ENCODE peak calls at places on chromosome 12, in seven cellular contexts. One of them, this sample, is unnamed.

GRCh38 chr12:76020731-76021672 is 10.6 kb downstream of the PHLDA1 start:
- DNase-seq in IMR-90: peak
- DNase-seq in mesenchymal stem cell: peak
- DNase-seq in H1: no peak
- DNase-seq in mesendoderm: peak
- DNase-seq in H9: no peak
- DNase-seq in trophoblast cell: peak
- DNase-seq in this sample: no peak

GRCh38 chr12:80282761-80283160 is 161.3 kb upstream of the PTPRQ start:
- DNase-seq in IMR-90: peak
- DNase-seq in mesenchymal stem cell: peak
- DNase-seq in H1: no peak
- DNase-seq in mesendoderm: no peak
- DNase-seq in H9: no peak
- DNase-seq in trophoblast cell: no peak
- DNase-seq in this sample: no peak

GRCh38 chr12:47856721-47857575 is 37.2 kb upstream of the HDAC7 start:
- DNase-seq in IMR-90: no peak
- DNase-seq in mesenchymal stem cell: no peak
- DNase-seq in H1: no peak
- DNase-seq in mesendoderm: no peak
- DNase-seq in H9: no peak
- DNase-seq in trophoblast cell: no peak
- DNase-seq in this sample: no peak

GRCh38 chr12:106309671-106310313 is 7.3 kb downstream of the TCP11L2 start:
- DNase-seq in IMR-90: peak
- DNase-seq in mesenchymal stem cell: peak
- DNase-seq in H1: no peak
- DNase-seq in mesendoderm: no peak
- DNase-seq in H9: no peak
- DNase-seq in trophoblast cell: peak
- DNase-seq in this sample: no peak

GRCh38 chr12:48015954-48016353 is 11.7 kb upstream of the COL2A1 start:
- DNase-seq in IMR-90: no peak
- DNase-seq in mesenchymal stem cell: no peak
- DNase-seq in H1: no peak
- DNase-seq in mesendoderm: no peak
- DNase-seq in H9: no peak
- DNase-seq in trophoblast cell: no peak
- DNase-seq in this sample: no peak

GRCh38 chr12:19198272-19198671 is 68.7 kb downstream of the PLEKHA5 start:
- DNase-seq in IMR-90: peak
- DNase-seq in mesenchymal stem cell: peak
- DNase-seq in H1: no peak
- DNase-seq in mesendoderm: peak
- DNase-seq in H9: no peak
- DNase-seq in trophoblast cell: peak
- DNase-seq in this sample: no peak

GRCh38 chr12:130013771-130014484 is 110.1 kb upstream of the TMEM132D start:
- DNase-seq in IMR-90: no peak
- DNase-seq in mesenchymal stem cell: no peak
- DNase-seq in H1: peak
- DNase-seq in mesendoderm: peak
- DNase-seq in H9: peak
- DNase-seq in trophoblast cell: peak
- DNase-seq in this sample: peak

GRCh38 chr12:13254311-13254710 is 57.8 kb downstream of the EMP1 start:
- DNase-seq in IMR-90: no peak
- DNase-seq in mesenchymal stem cell: no peak
- DNase-seq in H1: no peak
- DNase-seq in mesendoderm: no peak
- DNase-seq in H9: no peak
- DNase-seq in trophoblast cell: no peak
- DNase-seq in this sample: no peak

GRCh38 chr12:80226576-80226975 is 127.2 kb downstream of the OTOGL start:
- DNase-seq in IMR-90: peak
- DNase-seq in mesenchymal stem cell: peak
- DNase-seq in H1: no peak
- DNase-seq in mesendoderm: no peak
- DNase-seq in H9: no peak
- DNase-seq in trophoblast cell: no peak
- DNase-seq in this sample: no peak

GRCh38 chr12:116136340-116136739 is 141.2 kb downstream of the MED13L start:
- DNase-seq in IMR-90: peak
- DNase-seq in mesenchymal stem cell: peak
- DNase-seq in H1: no peak
- DNase-seq in mesendoderm: no peak
- DNase-seq in H9: no peak
- DNase-seq in trophoblast cell: no peak
- DNase-seq in this sample: no peak

GRCh38 chr12:6041891-6042290 is 82.6 kb downstream of the VWF start:
- DNase-seq in IMR-90: peak
- DNase-seq in mesenchymal stem cell: peak
- DNase-seq in H1: no peak
- DNase-seq in mesendoderm: no peak
- DNase-seq in H9: no peak
- DNase-seq in trophoblast cell: peak
- DNase-seq in this sample: no peak

GRCh38 chr12:106178582-106178981 is 39.8 kb upstream of the NUAK1 start:
- DNase-seq in IMR-90: no peak
- DNase-seq in mesenchymal stem cell: no peak
- DNase-seq in H1: no peak
- DNase-seq in mesendoderm: peak
- DNase-seq in H9: peak
- DNase-seq in trophoblast cell: peak
- DNase-seq in this sample: peak

GRCh38 chr12:53047221-53048032 is 2.4 kb upstream of the TNS2 start:
- DNase-seq in IMR-90: peak
- DNase-seq in mesenchymal stem cell: peak
- DNase-seq in H1: peak
- DNase-seq in mesendoderm: peak
- DNase-seq in H9: peak
- DNase-seq in trophoblast cell: peak
- DNase-seq in this sample: peak

GRCh38 chr12:124762791-124763593 is 100.7 kb downstream of the SCARB1 start:
- DNase-seq in IMR-90: no peak
- DNase-seq in mesenchymal stem cell: no peak
- DNase-seq in H1: no peak
- DNase-seq in mesendoderm: no peak
- DNase-seq in H9: no peak
- DNase-seq in trophoblast cell: no peak
- DNase-seq in this sample: no peak

GRCh38 chr12:25728196-25728595 is 175.1 kb upstream of the LMNTD1 start:
- DNase-seq in IMR-90: no peak
- DNase-seq in mesenchymal stem cell: no peak
- DNase-seq in H1: no peak
- DNase-seq in mesendoderm: no peak
- DNase-seq in H9: no peak
- DNase-seq in trophoblast cell: no peak
- DNase-seq in this sample: no peak

GRCh38 chr12:11273449-11273848 is 3.9 kb upstream of the PRB3 start:
- DNase-seq in IMR-90: no peak
- DNase-seq in mesenchymal stem cell: no peak
- DNase-seq in H1: no peak
- DNase-seq in mesendoderm: no peak
- DNase-seq in H9: no peak
- DNase-seq in trophoblast cell: no peak
- DNase-seq in this sample: no peak

GRCh38 chr12:6089041-6089823 is 35.2 kb downstream of the VWF start:
- DNase-seq in IMR-90: peak
- DNase-seq in mesenchymal stem cell: no peak
- DNase-seq in H1: no peak
- DNase-seq in mesendoderm: peak
- DNase-seq in H9: peak
- DNase-seq in trophoblast cell: peak
- DNase-seq in this sample: no peak

GRCh38 chr12:113470871-113471618 is 626 bp downstream of the LHX5 start:
- DNase-seq in IMR-90: no peak
- DNase-seq in mesenchymal stem cell: no peak
- DNase-seq in H1: peak
- DNase-seq in mesendoderm: no peak
- DNase-seq in H9: peak
- DNase-seq in trophoblast cell: no peak
- DNase-seq in this sample: peak

GRCh38 chr12:82350161-82350560 is 8.0 kb downstream of the CCDC59 start:
- DNase-seq in IMR-90: no peak
- DNase-seq in mesenchymal stem cell: no peak
- DNase-seq in H1: no peak
- DNase-seq in mesendoderm: no peak
- DNase-seq in H9: no peak
- DNase-seq in trophoblast cell: no peak
- DNase-seq in this sample: no peak

GRCh38 chr12:82357340-82357739 is 847 bp downstream of the CCDC59 start:
- DNase-seq in IMR-90: no peak
- DNase-seq in mesenchymal stem cell: peak
- DNase-seq in H1: no peak
- DNase-seq in mesendoderm: no peak
- DNase-seq in H9: no peak
- DNase-seq in trophoblast cell: no peak
- DNase-seq in this sample: no peak

DNA sequence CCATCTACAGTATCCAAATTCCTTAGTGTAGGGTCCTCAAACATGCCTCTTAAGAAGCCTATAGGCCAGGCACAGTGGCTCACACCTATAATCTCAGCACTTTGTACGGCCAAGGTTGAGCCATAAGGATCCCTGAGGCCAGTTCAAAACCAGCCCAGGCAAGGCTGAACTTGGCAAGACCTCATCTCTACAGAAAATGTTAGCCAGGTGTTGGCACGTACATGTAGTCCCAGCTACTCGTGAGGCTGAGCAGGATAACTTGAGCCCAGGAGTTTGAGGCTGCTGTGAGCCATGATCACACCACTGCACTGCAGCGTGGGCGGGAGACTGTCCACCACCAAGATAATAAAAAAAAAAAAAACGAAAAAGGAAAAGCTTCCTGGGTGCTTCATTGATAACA is 6.8 kb downstream of the CCDC59 start:
- DNase-seq in IMR-90: no peak
- DNase-seq in mesenchymal stem cell: no peak
- DNase-seq in H1: no peak
- DNase-seq in mesendoderm: no peak
- DNase-seq in H9: no peak
- DNase-seq in trophoblast cell: no peak
- DNase-seq in this sample: no peak
- H2BK5ac ChIP-seq in IMR-90: no peak
- H2BK5ac ChIP-seq in mesenchymal stem cell: no peak
- H2BK5ac ChIP-seq in H1: no peak
- H2BK5ac ChIP-seq in mesendoderm: no peak
- H2BK5ac ChIP-seq in H9: no peak
- H2BK5ac ChIP-seq in trophoblast cell: no peak
- H2BK5ac ChIP-seq in this sample: no peak

DNA sequence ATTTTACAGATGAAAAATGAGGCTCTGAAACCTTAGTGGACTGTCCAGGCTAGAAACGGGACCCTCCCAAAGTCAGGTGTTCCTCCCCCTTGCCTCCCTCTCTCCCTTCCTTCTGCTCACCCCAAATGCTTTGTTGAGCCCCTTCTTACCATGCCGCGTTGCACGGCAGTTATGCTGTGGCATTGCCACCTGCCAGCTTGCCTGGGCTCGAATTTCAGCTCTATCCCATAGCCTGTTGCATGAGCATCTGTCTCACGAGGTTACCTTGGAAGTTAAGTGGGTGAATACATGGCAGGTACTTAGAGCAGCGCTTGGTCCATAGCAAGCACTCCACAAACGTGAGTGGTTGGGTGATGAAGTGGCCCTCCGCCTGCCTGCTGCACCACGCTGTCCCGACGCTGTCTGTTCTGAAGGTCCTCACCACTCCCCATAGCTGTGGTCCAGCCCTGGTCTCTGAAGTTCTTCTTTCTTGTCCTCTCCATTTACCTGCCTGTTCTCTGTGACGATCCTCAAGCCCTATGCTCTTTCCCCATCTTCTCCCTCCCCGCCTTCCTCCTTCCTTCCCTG is 269.9 kb downstream of the CACNA1C start:
- DNase-seq in IMR-90: no peak
- DNase-seq in mesenchymal stem cell: no peak
- DNase-seq in H1: no peak
- DNase-seq in mesendoderm: no peak
- DNase-seq in H9: no peak
- DNase-seq in trophoblast cell: no peak
- DNase-seq in this sample: no peak
- H2BK5ac ChIP-seq in IMR-90: no peak
- H2BK5ac ChIP-seq in mesenchymal stem cell: no peak
- H2BK5ac ChIP-seq in H1: no peak
- H2BK5ac ChIP-seq in mesendoderm: no peak
- H2BK5ac ChIP-seq in H9: no peak
- H2BK5ac ChIP-seq in trophoblast cell: no peak
- H2BK5ac ChIP-seq in this sample: no peak

GRCh38 chr12:71303199-71303598 is 136.4 kb upstream of the LGR5 start:
- DNase-seq in IMR-90: no peak
- DNase-seq in mesenchymal stem cell: no peak
- DNase-seq in H1: no peak
- DNase-seq in mesendoderm: no peak
- DNase-seq in H9: no peak
- DNase-seq in trophoblast cell: peak
- DNase-seq in this sample: no peak

GRCh38 chr12:71306808-71307207 is 132.8 kb upstream of the LGR5 start:
- DNase-seq in IMR-90: no peak
- DNase-seq in mesenchymal stem cell: no peak
- DNase-seq in H1: no peak
- DNase-seq in mesendoderm: no peak
- DNase-seq in H9: no peak
- DNase-seq in trophoblast cell: no peak
- DNase-seq in this sample: no peak

GRCh38 chr12:71299541-71300376 is 139.8 kb upstream of the LGR5 start:
- DNase-seq in IMR-90: no peak
- DNase-seq in mesenchymal stem cell: no peak
- DNase-seq in H1: no peak
- DNase-seq in mesendoderm: no peak
- DNase-seq in H9: no peak
- DNase-seq in trophoblast cell: peak
- DNase-seq in this sample: no peak

GRCh38 chr12:71300772-71301675 is 138.6 kb upstream of the LGR5 start:
- DNase-seq in IMR-90: no peak
- DNase-seq in mesenchymal stem cell: no peak
- DNase-seq in H1: no peak
- DNase-seq in mesendoderm: no peak
- DNase-seq in H9: no peak
- DNase-seq in trophoblast cell: peak
- DNase-seq in this sample: no peak

DNA sequence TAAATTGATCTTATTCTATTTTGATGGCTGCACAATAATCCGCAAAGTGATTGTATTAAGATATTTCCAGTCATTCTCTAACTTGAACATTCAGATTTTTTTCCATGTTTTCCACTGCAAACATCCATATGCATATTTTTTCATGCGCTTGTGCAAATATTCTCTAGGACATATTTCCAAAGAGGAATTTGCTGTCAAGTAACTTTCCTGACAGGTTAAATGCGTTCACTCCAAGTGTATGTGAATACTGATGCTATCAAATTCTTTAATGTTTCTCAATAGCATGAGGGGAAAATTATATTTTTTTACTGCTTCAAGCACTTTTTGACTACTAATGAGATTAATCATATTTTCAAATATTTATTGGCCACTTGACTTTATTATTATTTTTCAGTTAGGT is 135.3 kb upstream of the LGR5 start:
- DNase-seq in IMR-90: no peak
- DNase-seq in mesenchymal stem cell: no peak
- DNase-seq in H1: no peak
- DNase-seq in mesendoderm: no peak
- DNase-seq in H9: no peak
- DNase-seq in trophoblast cell: peak
- DNase-seq in this sample: no peak
- H2BK5ac ChIP-seq in IMR-90: no peak
- H2BK5ac ChIP-seq in mesenchymal stem cell: no peak
- H2BK5ac ChIP-seq in H1: no peak
- H2BK5ac ChIP-seq in mesendoderm: no peak
- H2BK5ac ChIP-seq in H9: no peak
- H2BK5ac ChIP-seq in trophoblast cell: no peak
- H2BK5ac ChIP-seq in this sample: no peak

GRCh38 chr12:131088701-131089525 is 135.2 kb downstream of the ADGRD1 start:
- DNase-seq in IMR-90: no peak
- DNase-seq in mesenchymal stem cell: no peak
- DNase-seq in H1: no peak
- DNase-seq in mesendoderm: no peak
- DNase-seq in H9: peak
- DNase-seq in trophoblast cell: peak
- DNase-seq in this sample: no peak
- H2BK5ac ChIP-seq in IMR-90: no peak
- H2BK5ac ChIP-seq in mesenchymal stem cell: no peak
- H2BK5ac ChIP-seq in H1: no peak
- H2BK5ac ChIP-seq in mesendoderm: no peak
- H2BK5ac ChIP-seq in H9: no peak
- H2BK5ac ChIP-seq in trophoblast cell: no peak
- H2BK5ac ChIP-seq in this sample: no peak

This sample was measured in neuronal stem cell.